ENCODE peak calls at places on chromosomes 5 and 9, in eight cellular contexts. J is lower leg skin, U is foreskin fibroblast, W is mesothelial cell of epicardium, R is GM23338, H is MM.1S, M is NB4, Y is Calu3. F is an unnamed sample.

GRCh38 chr9:76018244-76018643 is 127.8 kb downstream of the PCSK5 start:
- DNase-seq in J (no peak), U (no peak), W (no peak), R (peak), H (no peak), M (no peak), Y (no peak), F (no peak)

GRCh38 chr5:125198270-125198974 is 452.0 kb upstream of the ZNF608 start:
- DNase-seq in J (peak), U (peak), W (peak), R (no peak), H (peak), M (no peak), Y (peak), F (no peak)

GRCh38 chr5:31283326-31283725 is 89.8 kb downstream of the CDH6 start:
- DNase-seq in J (no peak), U (no peak), W (no peak), R (no peak), H (no peak), M (no peak), Y (no peak), F (no peak)

GRCh38 chr5:74337252-74338100 is 303.1 kb downstream of the ENC1 start:
- DNase-seq in J (no peak), U (no peak), W (no peak), R (no peak), H (no peak), M (peak), Y (no peak), F (no peak)

GRCh38 chr5:96381526-96381925 is 51.5 kb downstream of the PCSK1 start:
- DNase-seq in J (no peak), U (no peak), W (no peak), R (peak), H (no peak), M (no peak), Y (no peak), F (no peak)

GRCh38 chr5:150006318-150006717 is 5.8 kb downstream of the HMGXB3 start:
- DNase-seq in J (no peak), U (no peak), W (no peak), R (no peak), H (no peak), M (no peak), Y (no peak), F (no peak)

GRCh38 chr5:40734986-40735385 is 20.8 kb downstream of the TTC33 start:
- DNase-seq in J (no peak), U (peak), W (no peak), R (no peak), H (no peak), M (no peak), Y (peak), F (no peak)

GRCh38 chr5:173747876-173748275 is 131.4 kb upstream of the BOD1 start:
- DNase-seq in J (no peak), U (no peak), W (no peak), R (no peak), H (no peak), M (no peak), Y (no peak), F (no peak)

GRCh38 chr9:69822091-69822750 is 1.6 kb downstream of the CFAP95 start:
- DNase-seq in J (no peak), U (peak), W (no peak), R (peak), H (no peak), M (peak), Y (no peak), F (peak)

GRCh38 chr5:154355141-154355611 is 90.6 kb upstream of the SAP30L start:
- DNase-seq in J (no peak), U (no peak), W (no peak), R (peak), H (no peak), M (no peak), Y (no peak), F (no peak)

GRCh38 chr9:36772449-36773370 is 200.0 kb downstream of the MELK start:
- DNase-seq in J (no peak), U (no peak), W (no peak), R (peak), H (peak), M (peak), Y (no peak), F (no peak)

GRCh38 chr9:124216474-124217176 is 41.1 kb upstream of the NEK6 start:
- DNase-seq in J (no peak), U (no peak), W (no peak), R (no peak), H (peak), M (peak), Y (no peak), F (peak)

GRCh38 chr9:136947955-136948510 is 3.0 kb downstream of the C8G start:
- DNase-seq in J (no peak), U (peak), W (no peak), R (peak), H (no peak), M (peak), Y (peak), F (no peak)

GRCh38 chr9:88106492-88106891 is 31.8 kb downstream of the SPATA31C2 start:
- DNase-seq in J (no peak), U (peak), W (no peak), R (peak), H (peak), M (peak), Y (peak), F (no peak)

GRCh38 chr9:86494644-86495081 is 140.5 kb upstream of the TUT7 start:
- DNase-seq in J (no peak), U (peak), W (no peak), R (no peak), H (no peak), M (no peak), Y (no peak), F (no peak)

GRCh38 chr5:172466062-172466461 is 11.7 kb upstream of the SH3PXD2B start:
- DNase-seq in J (no peak), U (no peak), W (no peak), R (no peak), H (no peak), M (no peak), Y (no peak), F (no peak)

GRCh38 chr9:124210697-124211096 is 47.1 kb upstream of the NEK6 start:
- DNase-seq in J (no peak), U (peak), W (no peak), R (no peak), H (no peak), M (no peak), Y (no peak), F (peak)

GRCh38 chr9:21803674-21804048 is 1.2 kb downstream of the MTAP start:
- DNase-seq in J (no peak), U (no peak), W (no peak), R (no peak), H (no peak), M (no peak), Y (no peak), F (no peak)

GRCh38 chr9:123302348-123303214 is 34.2 kb upstream of the STRBP start:
- DNase-seq in J (no peak), U (no peak), W (no peak), R (no peak), H (no peak), M (no peak), Y (no peak), F (no peak)

DNA sequence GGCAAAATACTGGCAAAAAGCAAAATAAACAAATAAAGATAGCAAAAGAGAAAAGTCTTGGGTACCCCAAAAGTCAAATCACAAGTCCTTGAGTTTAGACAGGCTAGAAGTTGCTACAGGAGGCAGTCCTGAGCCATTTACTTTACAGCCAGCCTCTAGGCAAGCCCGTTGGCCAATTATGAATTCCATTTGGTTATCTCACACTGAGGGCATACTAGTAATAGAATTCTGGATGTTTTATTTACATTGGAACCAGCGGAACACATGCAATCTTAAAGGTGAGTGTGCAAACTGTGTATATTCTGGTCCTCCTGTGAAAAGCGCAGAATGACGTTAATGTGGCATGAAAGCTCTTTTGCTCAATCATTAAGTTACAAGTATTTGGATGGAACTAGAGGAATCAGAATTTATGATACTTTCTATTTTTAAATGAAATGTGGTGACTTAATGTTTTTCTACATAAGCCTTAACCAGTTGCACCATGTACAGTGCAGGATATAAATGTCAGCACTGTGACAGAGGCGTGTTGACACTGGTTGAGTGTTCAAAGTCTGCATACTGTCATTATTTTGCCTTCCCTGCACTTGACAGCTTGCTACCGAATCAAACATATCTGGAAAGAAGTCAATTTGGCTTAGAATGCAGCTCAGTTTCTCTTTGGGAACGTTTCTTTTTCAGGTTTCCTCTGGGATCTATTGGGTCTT is 7.9 kb downstream of the GDNF start:
- DNase-seq in J (no peak), U (no peak), W (no peak), R (no peak), H (no peak), M (no peak), Y (no peak), F (no peak)
- TF ChIP-seq CTCF in J (no peak), U (no peak), W (no peak), R (no peak), H (no peak), M (no peak), Y (no peak), F (no peak)

GRCh38 chr5:55220433-55221185 is 6.5 kb downstream of the MCIDAS start:
- DNase-seq in J (no peak), U (no peak), W (no peak), R (peak), H (no peak), M (no peak), Y (no peak), F (no peak)
- TF ChIP-seq CTCF in J (no peak), U (no peak), W (no peak), R (peak), H (no peak), M (no peak), Y (no peak), F (no peak)

GRCh38 chr5:81209386-81209785 is 23.7 kb upstream of the CKMT2 start:
- DNase-seq in J (no peak), U (no peak), W (no peak), R (no peak), H (no peak), M (no peak), Y (no peak), F (no peak)

GRCh38 chr5:81204205-81204604 is 28.9 kb upstream of the CKMT2 start:
- DNase-seq in J (no peak), U (no peak), W (no peak), R (no peak), H (no peak), M (no peak), Y (no peak), F (no peak)

GRCh38 chr5:81208904-81209303 is 24.2 kb upstream of the CKMT2 start:
- DNase-seq in J (no peak), U (no peak), W (no peak), R (no peak), H (no peak), M (no peak), Y (no peak), F (no peak)

GRCh38 chr5:81205058-81205457 is 28.1 kb upstream of the CKMT2 start:
- DNase-seq in J (no peak), U (no peak), W (no peak), R (peak), H (no peak), M (no peak), Y (no peak), F (no peak)

DNA sequence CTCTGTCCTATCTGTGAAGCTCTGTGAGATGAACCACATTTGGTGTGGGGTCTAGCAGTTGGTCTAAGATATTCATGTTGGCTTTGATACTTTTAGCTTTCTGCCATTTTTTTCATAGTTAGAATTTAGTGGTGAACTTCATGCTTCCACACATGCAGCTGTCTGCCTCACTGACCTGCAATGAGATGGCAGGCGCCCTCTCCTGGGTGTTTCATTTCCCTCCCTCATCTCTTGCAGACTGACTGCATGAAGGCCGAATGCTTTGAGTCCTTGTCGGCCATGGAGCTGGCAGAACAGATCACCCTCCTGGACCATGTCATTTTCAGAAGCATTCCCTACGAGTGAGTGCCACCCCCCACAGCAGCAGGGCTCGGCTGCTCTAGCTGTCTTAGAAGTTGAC is 26.1 kb upstream of the CKMT2 start:
- DNase-seq in J (no peak), U (no peak), W (no peak), R (peak), H (no peak), M (peak), Y (peak), F (no peak)
- TF ChIP-seq CTCF in J (no peak), U (peak), W (no peak), R (peak), H (no peak), M (peak), Y (no peak), F (peak)

GRCh38 chr5:138645778-138646575 is 70.8 kb upstream of the HSPA9 start:
- DNase-seq in J (no peak), U (no peak), W (no peak), R (no peak), H (no peak), M (no peak), Y (no peak), F (no peak)

GRCh38 chr5:138641547-138642298 is 66.5 kb upstream of the HSPA9 start:
- DNase-seq in J (peak), U (peak), W (peak), R (peak), H (peak), M (peak), Y (peak), F (peak)

GRCh38 chr5:138640138-138640537 is 64.9 kb upstream of the HSPA9 start:
- DNase-seq in J (no peak), U (no peak), W (no peak), R (no peak), H (no peak), M (no peak), Y (no peak), F (no peak)

GRCh38 chr5:138640855-138641254 is 65.7 kb upstream of the HSPA9 start:
- DNase-seq in J (no peak), U (no peak), W (no peak), R (no peak), H (no peak), M (no peak), Y (no peak), F (no peak)

GRCh38 chr5:138643040-138643791 is 68.0 kb upstream of the HSPA9 start:
- DNase-seq in J (no peak), U (no peak), W (no peak), R (no peak), H (no peak), M (no peak), Y (no peak), F (no peak)
- TF ChIP-seq CTCF in J (no peak), U (no peak), W (no peak), R (peak), H (no peak), M (no peak), Y (no peak), F (no peak)

GRCh38 chr9:90162819-90163218 is 479.8 kb downstream of the DIRAS2 start:
- DNase-seq in J (no peak), U (no peak), W (no peak), R (no peak), H (no peak), M (no peak), Y (no peak), F (no peak)
- TF ChIP-seq CTCF in J (no peak), U (no peak), W (no peak), R (no peak), H (no peak), M (no peak), Y (no peak), F (no peak)

DNA sequence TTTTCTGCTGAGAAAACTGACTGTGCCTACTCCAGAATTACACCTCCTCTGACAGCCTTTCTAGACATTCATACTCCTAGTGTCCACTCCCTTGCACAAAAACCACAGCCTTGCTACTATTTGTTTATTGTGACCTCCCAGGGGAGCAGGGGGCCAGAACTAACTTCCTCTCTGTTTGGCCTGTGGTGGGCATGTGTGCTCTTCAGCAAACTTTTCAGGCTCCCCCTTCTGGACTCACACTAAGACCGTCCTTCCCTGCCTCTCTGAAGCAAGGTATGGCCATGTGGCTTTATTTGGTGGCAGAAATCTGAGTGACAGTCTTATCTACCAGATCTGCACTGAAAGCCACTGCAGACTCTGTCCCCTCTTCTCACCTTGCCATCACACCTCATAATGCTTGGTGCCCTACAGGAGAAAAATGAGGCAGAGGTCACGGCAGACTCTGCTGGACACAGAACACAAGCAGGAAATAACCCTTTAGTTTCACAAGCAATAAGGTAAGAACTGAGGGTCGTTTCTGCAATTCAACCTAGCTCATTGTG is 28.2 kb downstream of the LIFR start:
- DNase-seq in J (no peak), U (no peak), W (no peak), R (no peak), H (no peak), M (peak), Y (no peak), F (no peak)
- TF ChIP-seq CTCF in J (no peak), U (no peak), W (no peak), R (peak), H (no peak), M (peak), Y (no peak), F (no peak)

GRCh38 chr5:88826959-88827585 is 55.9 kb downstream of the MEF2C start:
- DNase-seq in J (peak), U (peak), W (no peak), R (peak), H (peak), M (peak), Y (peak), F (no peak)

GRCh38 chr5:88830567-88830966 is 52.4 kb downstream of the MEF2C start:
- DNase-seq in J (no peak), U (no peak), W (no peak), R (no peak), H (peak), M (no peak), Y (no peak), F (no peak)

GRCh38 chr5:88827997-88828396 is 55.0 kb downstream of the MEF2C start:
- DNase-seq in J (no peak), U (no peak), W (no peak), R (no peak), H (peak), M (peak), Y (no peak), F (no peak)

GRCh38 chr5:88829773-88830172 is 53.2 kb downstream of the MEF2C start:
- DNase-seq in J (no peak), U (no peak), W (no peak), R (no peak), H (peak), M (no peak), Y (no peak), F (no peak)

GRCh38 chr5:88829053-88829452 is 53.9 kb downstream of the MEF2C start:
- DNase-seq in J (peak), U (no peak), W (no peak), R (peak), H (peak), M (peak), Y (no peak), F (no peak)
- TF ChIP-seq CTCF in J (no peak), U (no peak), W (peak), R (peak), H (peak), M (no peak), Y (no peak), F (peak)

GRCh38 chr9:135924628-135925338 is 17.4 kb upstream of the CAMSAP1 start:
- DNase-seq in J (no peak), U (no peak), W (no peak), R (peak), H (no peak), M (no peak), Y (no peak), F (no peak)

GRCh38 chr9:135927195-135928013 is 20.1 kb upstream of the CAMSAP1 start:
- DNase-seq in J (no peak), U (no peak), W (no peak), R (no peak), H (no peak), M (no peak), Y (no peak), F (no peak)

GRCh38 chr9:135925496-135926133 is 18.3 kb upstream of the CAMSAP1 start:
- DNase-seq in J (no peak), U (no peak), W (no peak), R (no peak), H (no peak), M (no peak), Y (no peak), F (peak)

GRCh38 chr9:135928074-135928730 is 20.9 kb upstream of the CAMSAP1 start:
- DNase-seq in J (no peak), U (no peak), W (no peak), R (no peak), H (no peak), M (no peak), Y (no peak), F (no peak)

GRCh38 chr9:135926402-135927194 is 19.3 kb upstream of the CAMSAP1 start:
- DNase-seq in J (peak), U (peak), W (no peak), R (no peak), H (no peak), M (peak), Y (peak), F (no peak)
- TF ChIP-seq CTCF in J (no peak), U (no peak), W (no peak), R (no peak), H (no peak), M (no peak), Y (no peak), F (no peak)

F was measured in GM13977.